ENCODE peak calls at places on chromosomes 16 and 17, in five cellular contexts. One of them, this sample, is unnamed.

GRCh38 chr17:81703747-81704654 is 834 bp downstream of the MRPL12 start:
- DNase-seq in skeletal muscle cell: no peak
- DNase-seq in stimulated activated CD4-positive, alpha-beta T cell treated with anti-CD3 and anti-CD28 coated beads, Interleukin-1b, Interleukin-23, amount 100 ng/mL, for 24 hours: no peak
- DNase-seq in NCI-H1105: no peak
- DNase-seq in effector CD8-positive, alpha-beta T cell: no peak
- DNase-seq in this sample: no peak

GRCh38 chr16:590165-590874 is 454 bp downstream of the RAB40C start:
- DNase-seq in skeletal muscle cell: no peak
- DNase-seq in stimulated activated CD4-positive, alpha-beta T cell treated with anti-CD3 and anti-CD28 coated beads, Interleukin-1b, Interleukin-23, amount 100 ng/mL, for 24 hours: no peak
- DNase-seq in NCI-H1105: no peak
- DNase-seq in effector CD8-positive, alpha-beta T cell: no peak
- DNase-seq in this sample: no peak

GRCh38 chr17:8153550-8153956 is 1.3 kb upstream of the PER1 start:
- DNase-seq in skeletal muscle cell: peak; percentile 96
- DNase-seq in stimulated activated CD4-positive, alpha-beta T cell treated with anti-CD3 and anti-CD28 coated beads, Interleukin-1b, Interleukin-23, amount 100 ng/mL, for 24 hours: no peak
- DNase-seq in NCI-H1105: no peak
- DNase-seq in effector CD8-positive, alpha-beta T cell: peak; percentile 44
- DNase-seq in this sample: no peak

GRCh38 chr17:3815925-3816324 is 14.9 kb upstream of the ITGAE start:
- DNase-seq in skeletal muscle cell: no peak
- DNase-seq in stimulated activated CD4-positive, alpha-beta T cell treated with anti-CD3 and anti-CD28 coated beads, Interleukin-1b, Interleukin-23, amount 100 ng/mL, for 24 hours: no peak
- DNase-seq in NCI-H1105: no peak
- DNase-seq in effector CD8-positive, alpha-beta T cell: no peak
- DNase-seq in this sample: no peak

GRCh38 chr17:74851612-74852236 is 8.0 kb downstream of the GRIN2C start:
- DNase-seq in skeletal muscle cell: no peak
- DNase-seq in stimulated activated CD4-positive, alpha-beta T cell treated with anti-CD3 and anti-CD28 coated beads, Interleukin-1b, Interleukin-23, amount 100 ng/mL, for 24 hours: no peak
- DNase-seq in NCI-H1105: peak; percentile 51
- DNase-seq in effector CD8-positive, alpha-beta T cell: no peak
- DNase-seq in this sample: peak; percentile 59

GRCh38 chr16:54059319-54059718 is 227.3 kb downstream of the IRX3 start:
- DNase-seq in skeletal muscle cell: no peak
- DNase-seq in stimulated activated CD4-positive, alpha-beta T cell treated with anti-CD3 and anti-CD28 coated beads, Interleukin-1b, Interleukin-23, amount 100 ng/mL, for 24 hours: no peak
- DNase-seq in NCI-H1105: no peak
- DNase-seq in effector CD8-positive, alpha-beta T cell: no peak
- DNase-seq in this sample: no peak

GRCh38 chr17:3929764-3930163 is 13.5 kb upstream of the P2RX1 start:
- DNase-seq in skeletal muscle cell: no peak
- DNase-seq in stimulated activated CD4-positive, alpha-beta T cell treated with anti-CD3 and anti-CD28 coated beads, Interleukin-1b, Interleukin-23, amount 100 ng/mL, for 24 hours: no peak
- DNase-seq in NCI-H1105: no peak
- DNase-seq in effector CD8-positive, alpha-beta T cell: no peak
- DNase-seq in this sample: no peak

GRCh38 chr16:53821957-53822625 is 118.1 kb downstream of the FTO start:
- DNase-seq in skeletal muscle cell: peak; percentile 63
- DNase-seq in stimulated activated CD4-positive, alpha-beta T cell treated with anti-CD3 and anti-CD28 coated beads, Interleukin-1b, Interleukin-23, amount 100 ng/mL, for 24 hours: no peak
- DNase-seq in NCI-H1105: no peak
- DNase-seq in effector CD8-positive, alpha-beta T cell: no peak
- DNase-seq in this sample: no peak

This sample was measured in NCI-H2171.